ENCODE peak calls at places on chromosomes 16 and 17, in nine cellular contexts. One of them, this sample, is unnamed.
A peak's percentile ranks its signal among the peaks of the same experiment; 100 is the strongest.

GRCh38 chr16:30354423-30355143 is 525 bp downstream of the CD2BP2 start:
- DNase-seq in ascending aorta: no peak
- DNase-seq in cardiac fibroblast: no peak
- DNase-seq in mesothelial cell of epicardium: no peak
- DNase-seq in NCI-H1436: no peak
- DNase-seq in stimulated activated CD4-positive, alpha-beta T cell treated with anti-CD3 and anti-CD28 coated beads, Interleukin-1b, Interleukin-23, amount 100 ng/mL, for 24 hours: no peak
- DNase-seq in AML-193: no peak
- DNase-seq in fibroblast of villous mesenchyme: no peak
- DNase-seq in non-pigmented ciliary epithelial cell: no peak
- DNase-seq in this sample: no peak

GRCh38 chr17:43356999-43357398 is 41.8 kb upstream of the ARL4D start:
- DNase-seq in ascending aorta: no peak
- DNase-seq in cardiac fibroblast: peak; percentile 92
- DNase-seq in mesothelial cell of epicardium: no peak
- DNase-seq in NCI-H1436: no peak
- DNase-seq in stimulated activated CD4-positive, alpha-beta T cell treated with anti-CD3 and anti-CD28 coated beads, Interleukin-1b, Interleukin-23, amount 100 ng/mL, for 24 hours: no peak
- DNase-seq in AML-193: no peak
- DNase-seq in fibroblast of villous mesenchyme: peak; percentile 87
- DNase-seq in non-pigmented ciliary epithelial cell: peak; percentile 77
- DNase-seq in this sample: no peak

GRCh38 chr16:27315333-27316037 is 1.7 kb downstream of the IL4R start:
- DNase-seq in ascending aorta: peak; percentile 23
- DNase-seq in cardiac fibroblast: peak; percentile 83
- DNase-seq in mesothelial cell of epicardium: no peak
- DNase-seq in NCI-H1436: no peak
- DNase-seq in stimulated activated CD4-positive, alpha-beta T cell treated with anti-CD3 and anti-CD28 coated beads, Interleukin-1b, Interleukin-23, amount 100 ng/mL, for 24 hours: peak; percentile 30
- DNase-seq in AML-193: peak; percentile 74
- DNase-seq in fibroblast of villous mesenchyme: peak; percentile 89
- DNase-seq in non-pigmented ciliary epithelial cell: no peak
- DNase-seq in this sample: no peak

GRCh38 chr17:68603027-68603426 is 1.9 kb upstream of the FAM20A start:
- DNase-seq in ascending aorta: peak; percentile 29
- DNase-seq in cardiac fibroblast: no peak
- DNase-seq in mesothelial cell of epicardium: no peak
- DNase-seq in NCI-H1436: no peak
- DNase-seq in stimulated activated CD4-positive, alpha-beta T cell treated with anti-CD3 and anti-CD28 coated beads, Interleukin-1b, Interleukin-23, amount 100 ng/mL, for 24 hours: no peak
- DNase-seq in AML-193: no peak
- DNase-seq in fibroblast of villous mesenchyme: no peak
- DNase-seq in non-pigmented ciliary epithelial cell: no peak
- DNase-seq in this sample: no peak

GRCh38 chr16:85567101-85567866 is 45.8 kb upstream of the GSE1 start:
- DNase-seq in ascending aorta: no peak
- DNase-seq in cardiac fibroblast: no peak
- DNase-seq in mesothelial cell of epicardium: no peak
- DNase-seq in NCI-H1436: no peak
- DNase-seq in stimulated activated CD4-positive, alpha-beta T cell treated with anti-CD3 and anti-CD28 coated beads, Interleukin-1b, Interleukin-23, amount 100 ng/mL, for 24 hours: no peak
- DNase-seq in AML-193: no peak
- DNase-seq in fibroblast of villous mesenchyme: no peak
- DNase-seq in non-pigmented ciliary epithelial cell: no peak
- DNase-seq in this sample: no peak

GRCh38 chr17:37576281-37576680 is 32.9 kb downstream of the SYNRG start:
- DNase-seq in ascending aorta: no peak
- DNase-seq in cardiac fibroblast: peak; percentile 22
- DNase-seq in mesothelial cell of epicardium: no peak
- DNase-seq in NCI-H1436: no peak
- DNase-seq in stimulated activated CD4-positive, alpha-beta T cell treated with anti-CD3 and anti-CD28 coated beads, Interleukin-1b, Interleukin-23, amount 100 ng/mL, for 24 hours: no peak
- DNase-seq in AML-193: no peak
- DNase-seq in fibroblast of villous mesenchyme: peak; percentile 24
- DNase-seq in non-pigmented ciliary epithelial cell: no peak
- DNase-seq in this sample: no peak

GRCh38 chr17:28367641-28368305 is 2.3 kb downstream of the VTN start:
- DNase-seq in ascending aorta: no peak
- DNase-seq in cardiac fibroblast: no peak
- DNase-seq in mesothelial cell of epicardium: no peak
- DNase-seq in NCI-H1436: no peak
- DNase-seq in stimulated activated CD4-positive, alpha-beta T cell treated with anti-CD3 and anti-CD28 coated beads, Interleukin-1b, Interleukin-23, amount 100 ng/mL, for 24 hours: no peak
- DNase-seq in AML-193: no peak
- DNase-seq in fibroblast of villous mesenchyme: no peak
- DNase-seq in non-pigmented ciliary epithelial cell: no peak
- DNase-seq in this sample: no peak

GRCh38 chr17:17236295-17237025 is 508 bp downstream of the FLCN start:
- DNase-seq in ascending aorta: no peak
- DNase-seq in cardiac fibroblast: peak; percentile 46
- DNase-seq in mesothelial cell of epicardium: no peak
- DNase-seq in NCI-H1436: peak; percentile 27
- DNase-seq in stimulated activated CD4-positive, alpha-beta T cell treated with anti-CD3 and anti-CD28 coated beads, Interleukin-1b, Interleukin-23, amount 100 ng/mL, for 24 hours: no peak
- DNase-seq in AML-193: no peak
- DNase-seq in fibroblast of villous mesenchyme: peak; percentile 30
- DNase-seq in non-pigmented ciliary epithelial cell: no peak
- DNase-seq in this sample: no peak

GRCh38 chr16:31138621-31139578 is 3.4 kb upstream of the PRSS8 start:
- DNase-seq in ascending aorta: peak; percentile 75
- DNase-seq in cardiac fibroblast: peak; percentile 66
- DNase-seq in mesothelial cell of epicardium: peak; percentile 65
- DNase-seq in NCI-H1436: no peak
- DNase-seq in stimulated activated CD4-positive, alpha-beta T cell treated with anti-CD3 and anti-CD28 coated beads, Interleukin-1b, Interleukin-23, amount 100 ng/mL, for 24 hours: no peak
- DNase-seq in AML-193: no peak
- DNase-seq in fibroblast of villous mesenchyme: peak; percentile 40
- DNase-seq in non-pigmented ciliary epithelial cell: no peak
- DNase-seq in this sample: no peak

GRCh38 chr17:44807093-44807816 is 22.8 kb downstream of the GJC1 start:
- DNase-seq in ascending aorta: no peak
- DNase-seq in cardiac fibroblast: no peak
- DNase-seq in mesothelial cell of epicardium: no peak
- DNase-seq in NCI-H1436: no peak
- DNase-seq in stimulated activated CD4-positive, alpha-beta T cell treated with anti-CD3 and anti-CD28 coated beads, Interleukin-1b, Interleukin-23, amount 100 ng/mL, for 24 hours: no peak
- DNase-seq in AML-193: no peak
- DNase-seq in fibroblast of villous mesenchyme: no peak
- DNase-seq in non-pigmented ciliary epithelial cell: no peak
- DNase-seq in this sample: no peak

GRCh38 chr17:8376302-8377067 is at the start of gene KRABD2:
- DNase-seq in ascending aorta: peak; percentile 30
- DNase-seq in cardiac fibroblast: peak; percentile 83
- DNase-seq in mesothelial cell of epicardium: peak; percentile 92
- DNase-seq in NCI-H1436: peak; percentile 87
- DNase-seq in stimulated activated CD4-positive, alpha-beta T cell treated with anti-CD3 and anti-CD28 coated beads, Interleukin-1b, Interleukin-23, amount 100 ng/mL, for 24 hours: peak; percentile 91
- DNase-seq in AML-193: peak; percentile 49
- DNase-seq in fibroblast of villous mesenchyme: peak; percentile 88
- DNase-seq in non-pigmented ciliary epithelial cell: peak; percentile 40
- DNase-seq in this sample: peak; percentile 65

GRCh38 chr16:85526132-85526731 is 86.9 kb upstream of the GSE1 start:
- DNase-seq in ascending aorta: no peak
- DNase-seq in cardiac fibroblast: no peak
- DNase-seq in mesothelial cell of epicardium: no peak
- DNase-seq in NCI-H1436: no peak
- DNase-seq in stimulated activated CD4-positive, alpha-beta T cell treated with anti-CD3 and anti-CD28 coated beads, Interleukin-1b, Interleukin-23, amount 100 ng/mL, for 24 hours: no peak
- DNase-seq in AML-193: no peak
- DNase-seq in fibroblast of villous mesenchyme: no peak
- DNase-seq in non-pigmented ciliary epithelial cell: no peak
- DNase-seq in this sample: no peak

GRCh38 chr16:67441907-67442306 is 11.0 kb downstream of the HSD11B2 start:
- DNase-seq in ascending aorta: no peak
- DNase-seq in cardiac fibroblast: no peak
- DNase-seq in mesothelial cell of epicardium: no peak
- DNase-seq in NCI-H1436: no peak
- DNase-seq in stimulated activated CD4-positive, alpha-beta T cell treated with anti-CD3 and anti-CD28 coated beads, Interleukin-1b, Interleukin-23, amount 100 ng/mL, for 24 hours: no peak
- DNase-seq in AML-193: no peak
- DNase-seq in fibroblast of villous mesenchyme: peak; percentile 27
- DNase-seq in non-pigmented ciliary epithelial cell: no peak
- DNase-seq in this sample: no peak

GRCh38 chr17:42189651-42189965 is 4.4 kb upstream of the HCRT start:
- DNase-seq in ascending aorta: no peak
- DNase-seq in cardiac fibroblast: no peak
- DNase-seq in mesothelial cell of epicardium: no peak
- DNase-seq in NCI-H1436: no peak
- DNase-seq in stimulated activated CD4-positive, alpha-beta T cell treated with anti-CD3 and anti-CD28 coated beads, Interleukin-1b, Interleukin-23, amount 100 ng/mL, for 24 hours: no peak
- DNase-seq in AML-193: no peak
- DNase-seq in fibroblast of villous mesenchyme: no peak
- DNase-seq in non-pigmented ciliary epithelial cell: no peak
- DNase-seq in this sample: no peak

GRCh38 chr16:51569204-51569911 is 418.3 kb upstream of the SALL1 start:
- DNase-seq in ascending aorta: no peak
- DNase-seq in cardiac fibroblast: peak; percentile 44
- DNase-seq in mesothelial cell of epicardium: no peak
- DNase-seq in NCI-H1436: no peak
- DNase-seq in stimulated activated CD4-positive, alpha-beta T cell treated with anti-CD3 and anti-CD28 coated beads, Interleukin-1b, Interleukin-23, amount 100 ng/mL, for 24 hours: no peak
- DNase-seq in AML-193: no peak
- DNase-seq in fibroblast of villous mesenchyme: no peak
- DNase-seq in non-pigmented ciliary epithelial cell: no peak
- DNase-seq in this sample: no peak

GRCh38 chr17:7177954-7178477 is 1.2 kb downstream of the ASGR1 start:
- DNase-seq in ascending aorta: no peak
- DNase-seq in cardiac fibroblast: no peak
- DNase-seq in mesothelial cell of epicardium: peak; percentile 57
- DNase-seq in NCI-H1436: no peak
- DNase-seq in stimulated activated CD4-positive, alpha-beta T cell treated with anti-CD3 and anti-CD28 coated beads, Interleukin-1b, Interleukin-23, amount 100 ng/mL, for 24 hours: no peak
- DNase-seq in AML-193: no peak
- DNase-seq in fibroblast of villous mesenchyme: peak; percentile 17
- DNase-seq in non-pigmented ciliary epithelial cell: no peak
- DNase-seq in this sample: no peak

GRCh38 chr16:29198731-29199521 is 207.6 kb downstream of the NPIPB11 start:
- DNase-seq in ascending aorta: no peak
- DNase-seq in cardiac fibroblast: peak; percentile 33
- DNase-seq in mesothelial cell of epicardium: no peak
- DNase-seq in NCI-H1436: no peak
- DNase-seq in stimulated activated CD4-positive, alpha-beta T cell treated with anti-CD3 and anti-CD28 coated beads, Interleukin-1b, Interleukin-23, amount 100 ng/mL, for 24 hours: no peak
- DNase-seq in AML-193: no peak
- DNase-seq in fibroblast of villous mesenchyme: no peak
- DNase-seq in non-pigmented ciliary epithelial cell: no peak
- DNase-seq in this sample: no peak

GRCh38 chr16:81615833-81616232 is 163.3 kb upstream of the PLCG2 start:
- DNase-seq in ascending aorta: no peak
- DNase-seq in cardiac fibroblast: no peak
- DNase-seq in mesothelial cell of epicardium: no peak
- DNase-seq in NCI-H1436: no peak
- DNase-seq in stimulated activated CD4-positive, alpha-beta T cell treated with anti-CD3 and anti-CD28 coated beads, Interleukin-1b, Interleukin-23, amount 100 ng/mL, for 24 hours: no peak
- DNase-seq in AML-193: no peak
- DNase-seq in fibroblast of villous mesenchyme: no peak
- DNase-seq in non-pigmented ciliary epithelial cell: no peak
- DNase-seq in this sample: no peak

GRCh38 chr16:12009462-12009861 is 32.9 kb downstream of the SNX29 start:
- DNase-seq in ascending aorta: no peak
- DNase-seq in cardiac fibroblast: no peak
- DNase-seq in mesothelial cell of epicardium: no peak
- DNase-seq in NCI-H1436: no peak
- DNase-seq in stimulated activated CD4-positive, alpha-beta T cell treated with anti-CD3 and anti-CD28 coated beads, Interleukin-1b, Interleukin-23, amount 100 ng/mL, for 24 hours: no peak
- DNase-seq in AML-193: no peak
- DNase-seq in fibroblast of villous mesenchyme: no peak
- DNase-seq in non-pigmented ciliary epithelial cell: no peak
- DNase-seq in this sample: no peak

GRCh38 chr16:57985204-57986121 is 14.5 kb upstream of the CNGB1 start:
- DNase-seq in ascending aorta: no peak
- DNase-seq in cardiac fibroblast: no peak
- DNase-seq in mesothelial cell of epicardium: no peak
- DNase-seq in NCI-H1436: no peak
- DNase-seq in stimulated activated CD4-positive, alpha-beta T cell treated with anti-CD3 and anti-CD28 coated beads, Interleukin-1b, Interleukin-23, amount 100 ng/mL, for 24 hours: no peak
- DNase-seq in AML-193: no peak
- DNase-seq in fibroblast of villous mesenchyme: no peak
- DNase-seq in non-pigmented ciliary epithelial cell: no peak
- DNase-seq in this sample: no peak

GRCh38 chr17:82788206-82789001 is 36.5 kb downstream of the TBCD start:
- DNase-seq in ascending aorta: no peak
- DNase-seq in cardiac fibroblast: no peak
- DNase-seq in mesothelial cell of epicardium: no peak
- DNase-seq in NCI-H1436: no peak
- DNase-seq in stimulated activated CD4-positive, alpha-beta T cell treated with anti-CD3 and anti-CD28 coated beads, Interleukin-1b, Interleukin-23, amount 100 ng/mL, for 24 hours: no peak
- DNase-seq in AML-193: no peak
- DNase-seq in fibroblast of villous mesenchyme: no peak
- DNase-seq in non-pigmented ciliary epithelial cell: no peak
- DNase-seq in this sample: peak; percentile 19

GRCh38 chr17:46191332-46192210 is 1.7 kb downstream of the KANSL1 start:
- DNase-seq in ascending aorta: no peak
- DNase-seq in cardiac fibroblast: peak; percentile 55
- DNase-seq in mesothelial cell of epicardium: no peak
- DNase-seq in NCI-H1436: peak; percentile 14
- DNase-seq in stimulated activated CD4-positive, alpha-beta T cell treated with anti-CD3 and anti-CD28 coated beads, Interleukin-1b, Interleukin-23, amount 100 ng/mL, for 24 hours: no peak
- DNase-seq in AML-193: peak; percentile 77
- DNase-seq in fibroblast of villous mesenchyme: peak; percentile 70
- DNase-seq in non-pigmented ciliary epithelial cell: no peak
- DNase-seq in this sample: no peak

GRCh38 chr17:43676471-43676870 is 14.7 kb upstream of the MEOX1 start:
- DNase-seq in ascending aorta: no peak
- DNase-seq in cardiac fibroblast: no peak
- DNase-seq in mesothelial cell of epicardium: no peak
- DNase-seq in NCI-H1436: no peak
- DNase-seq in stimulated activated CD4-positive, alpha-beta T cell treated with anti-CD3 and anti-CD28 coated beads, Interleukin-1b, Interleukin-23, amount 100 ng/mL, for 24 hours: no peak
- DNase-seq in AML-193: no peak
- DNase-seq in fibroblast of villous mesenchyme: peak; percentile 30
- DNase-seq in non-pigmented ciliary epithelial cell: no peak
- DNase-seq in this sample: no peak

GRCh38 chr17:14902803-14903202 is 362.3 kb downstream of the PMP22 start:
- DNase-seq in ascending aorta: no peak
- DNase-seq in cardiac fibroblast: no peak
- DNase-seq in mesothelial cell of epicardium: no peak
- DNase-seq in NCI-H1436: no peak
- DNase-seq in stimulated activated CD4-positive, alpha-beta T cell treated with anti-CD3 and anti-CD28 coated beads, Interleukin-1b, Interleukin-23, amount 100 ng/mL, for 24 hours: no peak
- DNase-seq in AML-193: no peak
- DNase-seq in fibroblast of villous mesenchyme: no peak
- DNase-seq in non-pigmented ciliary epithelial cell: no peak
- DNase-seq in this sample: no peak

GRCh38 chr17:61619493-61619892 is 28.5 kb upstream of the NACA2 start:
- DNase-seq in ascending aorta: no peak
- DNase-seq in cardiac fibroblast: peak; percentile 14
- DNase-seq in mesothelial cell of epicardium: no peak
- DNase-seq in NCI-H1436: no peak
- DNase-seq in stimulated activated CD4-positive, alpha-beta T cell treated with anti-CD3 and anti-CD28 coated beads, Interleukin-1b, Interleukin-23, amount 100 ng/mL, for 24 hours: no peak
- DNase-seq in AML-193: no peak
- DNase-seq in fibroblast of villous mesenchyme: no peak
- DNase-seq in non-pigmented ciliary epithelial cell: no peak
- DNase-seq in this sample: no peak

GRCh38 chr17:78805301-78805700 is 23.2 kb upstream of the CYTH1 start:
- DNase-seq in ascending aorta: no peak
- DNase-seq in cardiac fibroblast: no peak
- DNase-seq in mesothelial cell of epicardium: no peak
- DNase-seq in NCI-H1436: no peak
- DNase-seq in stimulated activated CD4-positive, alpha-beta T cell treated with anti-CD3 and anti-CD28 coated beads, Interleukin-1b, Interleukin-23, amount 100 ng/mL, for 24 hours: no peak
- DNase-seq in AML-193: no peak
- DNase-seq in fibroblast of villous mesenchyme: no peak
- DNase-seq in non-pigmented ciliary epithelial cell: no peak
- DNase-seq in this sample: no peak

GRCh38 chr17:56908061-56908542 is 5.7 kb downstream of the TRIM25 start:
- DNase-seq in ascending aorta: peak; percentile 40
- DNase-seq in cardiac fibroblast: no peak
- DNase-seq in mesothelial cell of epicardium: no peak
- DNase-seq in NCI-H1436: no peak
- DNase-seq in stimulated activated CD4-positive, alpha-beta T cell treated with anti-CD3 and anti-CD28 coated beads, Interleukin-1b, Interleukin-23, amount 100 ng/mL, for 24 hours: no peak
- DNase-seq in AML-193: peak; percentile 91
- DNase-seq in fibroblast of villous mesenchyme: no peak
- DNase-seq in non-pigmented ciliary epithelial cell: no peak
- DNase-seq in this sample: no peak

GRCh38 chr16:21980032-21980431 is 20.9 kb downstream of the PDZD9 start:
- DNase-seq in ascending aorta: no peak
- DNase-seq in cardiac fibroblast: no peak
- DNase-seq in mesothelial cell of epicardium: no peak
- DNase-seq in NCI-H1436: no peak
- DNase-seq in stimulated activated CD4-positive, alpha-beta T cell treated with anti-CD3 and anti-CD28 coated beads, Interleukin-1b, Interleukin-23, amount 100 ng/mL, for 24 hours: no peak
- DNase-seq in AML-193: no peak
- DNase-seq in fibroblast of villous mesenchyme: no peak
- DNase-seq in non-pigmented ciliary epithelial cell: no peak
- DNase-seq in this sample: no peak

This sample was measured in NCI-H187.